ENCODE peak calls at places on chromosomes 7 and 10, in six cellular contexts. N, Z, D, V, S and F are unnamed samples.
A peak's percentile ranks its signal among the peaks of the same experiment; 100 is the strongest.

GRCh38 chr7:110987130-110987693 is 103.7 kb upstream of the LRRN3 start:
- DNase-seq in N (no peak), S (no peak), Z (no peak), V (no peak), D (no peak), F (no peak)

GRCh38 chr10:3119796-3120459 is 52.6 kb downstream of the PFKP start:
- DNase-seq in N (no peak), D (peak; percentile 7), V (peak; percentile 39), Z (no peak), S (no peak), F (no peak)

GRCh38 chr7:46932656-46933424 is 649.1 kb downstream of the TNS3 start:
- DNase-seq in Z (no peak), V (no peak), D (peak; percentile 52), N (peak; percentile 92), S (peak; percentile 55), F (peak; percentile 73)

GRCh38 chr10:10886861-10887539 is 130.7 kb upstream of the CELF2 start:
- DNase-seq in S (peak; percentile 55), V (peak; percentile 34), N (no peak), Z (no peak), D (no peak), F (no peak)

GRCh38 chr7:111740942-111741341 is 178.7 kb upstream of the IMMP2L start:
- DNase-seq in Z (no peak), N (no peak), D (no peak), S (no peak), V (no peak), F (no peak)

GRCh38 chr7:43869898-43870240 is 552 bp upstream of the MRPS24 start:
- DNase-seq in D (peak; percentile 87), V (no peak), S (peak; percentile 34), Z (no peak), N (peak; percentile 93), F (peak; percentile 80)

GRCh38 chr7:38186593-38187314 is 8.7 kb downstream of the STARD3NL start:
- DNase-seq in V (no peak), S (no peak), D (no peak), N (peak; percentile 62), Z (no peak), F (no peak)

GRCh38 chr10:86518781-86519180 is 2.8 kb downstream of the WAPL start:
- DNase-seq in Z (no peak), V (no peak), N (no peak), D (no peak), S (no peak), F (no peak)

GRCh38 chr7:78794101-78794500 is 659.4 kb downstream of the MAGI2 start:
- DNase-seq in S (no peak), N (no peak), Z (no peak), D (no peak), V (no peak), F (no peak)

GRCh38 chr10:86234553-86235270 is 131.9 kb downstream of the GRID1 start:
- DNase-seq in V (no peak), Z (no peak), D (no peak), N (no peak), S (no peak), F (no peak)

GRCh38 chr10:125105856-125106255 is 54.5 kb downstream of the CTBP2 start:
- DNase-seq in S (no peak), V (no peak), D (no peak), Z (no peak), N (no peak), F (no peak)

GRCh38 chr10:96967847-96968246 is 135.7 kb downstream of the LCOR start:
- DNase-seq in S (no peak), D (peak; percentile 12), Z (no peak), V (no peak), N (peak; percentile 18), F (no peak)

GRCh38 chr7:105782391-105783063 is 93.9 kb downstream of the ATXN7L1 start:
- DNase-seq in Z (no peak), D (peak; percentile 96), S (no peak), V (no peak), N (peak; percentile 91), F (no peak)

GRCh38 chr10:28253174-28253783 is 49.6 kb downstream of the MPP7 start:
- DNase-seq in D (no peak), S (no peak), V (no peak), Z (no peak), N (no peak), F (no peak)

GRCh38 chr10:111037868-111038267 is 39.0 kb upstream of the ADRA2A start:
- DNase-seq in S (no peak), D (peak; percentile 6), Z (no peak), V (no peak), N (no peak), F (no peak)

GRCh38 chr7:96354881-96355280 is 33.0 kb upstream of the SLC25A13 start:
- DNase-seq in Z (no peak), N (peak; percentile 3), V (no peak), D (no peak), S (no peak), F (no peak)

GRCh38 chr7:25820432-25821040 is 331.5 kb upstream of the NFE2L3 start:
- DNase-seq in Z (no peak), D (peak; percentile 42), V (no peak), S (peak; percentile 23), N (no peak), F (no peak)

GRCh38 chr10:119595134-119595714 is 1.5 kb downstream of the TIAL1 start:
- DNase-seq in Z (no peak), N (peak; percentile 60), D (peak; percentile 58), S (peak; percentile 54), V (no peak), F (no peak)

GRCh38 chr10:111107023-111107422 is 30.2 kb downstream of the ADRA2A start:
- DNase-seq in Z (no peak), D (no peak), N (no peak), V (no peak), S (no peak), F (no peak)

GRCh38 chr7:22001345-22002004 is 55.8 kb upstream of the CDCA7L start:
- DNase-seq in S (peak; percentile 58), V (peak; percentile 55), N (peak; percentile 71), D (peak; percentile 80), Z (peak; percentile 27), F (no peak)

GRCh38 chr7:34091330-34091917 is 186.1 kb downstream of the BMPER start:
- DNase-seq in D (peak; percentile 63), Z (no peak), N (peak; percentile 42), V (peak; percentile 51), S (peak; percentile 49), F (no peak)

GRCh38 chr10:91635401-91636400 is 2.8 kb upstream of the PPP1R3C start:
- DNase-seq in Z (peak; percentile 39), S (peak; percentile 88), V (peak; percentile 89), D (peak; percentile 81), N (peak; percentile 69), F (peak; percentile 80)

GRCh38 chr7:57225666-57226065 is 93.4 kb upstream of the ZNF479 start:
- DNase-seq in D (no peak), V (no peak), Z (no peak), N (no peak), S (no peak), F (no peak)

GRCh38 chr7:69283421-69283820 is 314.9 kb upstream of the AUTS2 start:
- DNase-seq in D (no peak), S (peak; percentile 35), N (no peak), V (no peak), Z (no peak), F (no peak)

GRCh38 chr10:67971311-67971710 is 86.9 kb downstream of the SIRT1 start:
- DNase-seq in Z (no peak), V (no peak), S (no peak), D (no peak), N (no peak), F (no peak)

GRCh38 chr10:67965456-67965855 is 81.0 kb downstream of the SIRT1 start:
- DNase-seq in D (no peak), S (no peak), N (no peak), Z (no peak), V (no peak), F (no peak)

DNA sequence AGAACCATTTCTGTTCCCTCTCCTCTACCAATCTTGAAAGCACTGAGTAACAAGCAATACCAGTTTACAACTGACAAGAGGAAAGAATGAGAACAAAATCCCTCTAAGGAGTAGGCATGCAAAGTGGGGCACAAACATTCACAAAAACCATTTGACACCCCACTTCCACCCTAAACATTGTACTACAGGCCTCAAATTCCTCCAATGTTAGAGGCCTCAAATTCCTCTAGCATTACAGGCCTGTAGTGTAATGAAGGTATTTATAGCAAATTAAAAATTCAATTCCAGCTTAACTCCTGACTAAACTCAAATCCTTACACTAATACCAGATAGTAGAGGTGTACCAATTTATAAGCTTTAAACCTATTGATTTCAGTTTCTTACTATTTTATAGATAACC is 85.4 kb downstream of the SIRT1 start:
- DNase-seq in Z (no peak), S (no peak), D (no peak), N (no peak), V (no peak), F (no peak)
- H3K27ac ChIP-seq in Z (no peak overlapping the region), S (no peak overlapping the region), D (no peak overlapping the region), N (no peak overlapping the region), V (no peak overlapping the region), F (no peak overlapping the region)

DNA sequence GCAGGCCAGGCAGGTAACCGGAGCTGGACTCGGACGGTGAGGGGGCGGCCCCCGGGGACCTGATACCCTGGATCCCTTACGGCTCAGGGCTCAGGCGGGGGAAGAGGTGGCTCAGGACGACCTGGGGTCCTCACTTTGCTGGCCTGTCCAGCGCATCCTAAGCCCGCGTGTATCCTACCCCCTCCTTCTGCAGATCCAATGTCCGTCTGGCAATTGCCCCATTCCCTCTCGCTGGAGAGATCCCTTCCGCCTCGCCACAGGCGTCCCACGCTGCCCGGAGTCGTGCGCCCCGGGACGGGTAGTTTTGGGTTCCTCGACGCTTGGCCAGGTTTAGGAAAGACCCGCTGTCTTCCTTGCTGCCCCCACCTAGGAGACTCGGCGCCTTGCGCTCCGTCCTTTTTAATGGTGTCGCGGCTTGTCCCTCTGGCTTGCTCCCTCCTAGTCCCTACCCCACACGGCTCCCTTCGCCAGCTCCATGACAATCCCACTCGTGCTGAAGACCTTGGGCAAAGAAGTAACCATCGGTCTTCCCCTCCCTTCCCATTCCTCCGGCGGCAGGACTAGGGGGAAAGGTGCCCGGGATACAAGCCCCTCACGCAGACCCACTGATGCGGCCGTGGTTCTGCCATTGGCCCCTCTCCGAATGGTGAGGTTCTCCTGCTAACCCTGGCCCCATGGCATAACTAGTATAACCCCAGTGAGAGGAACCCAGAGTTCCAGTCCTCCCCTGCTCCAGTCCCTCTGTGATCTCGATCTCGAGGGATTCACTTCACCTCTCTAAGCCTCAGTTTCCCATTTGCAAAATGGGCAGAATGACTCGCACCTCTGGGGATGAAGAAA is 170.3 kb downstream of the UBE2H start:
- DNase-seq in Z (no peak), V (no peak), S (no peak), N (no peak), D (no peak), F (no peak)
- H3K27me3 ChIP-seq in Z (peaks cover 69% of the 10 kb centered on the region), V (peaks cover 100% of the 10 kb centered on the region), S (peaks cover 86% of the 10 kb centered on the region), N (peaks cover 41% of the 10 kb centered on the region), D (no peaks in the 10 kb centered on the region), F (peaks cover 99% of the 10 kb centered on the region)

GRCh38 chr10:126123466-126123865 is 227.1 kb downstream of the FANK1 start:
- DNase-seq in S (no peak), Z (no peak), V (no peak), N (no peak), D (no peak), F (no peak)
- H3K4me3 ChIP-seq in S (no peak overlapping the region), Z (no peak overlapping the region), V (no peak overlapping the region), N (no peak overlapping the region), D (no peak overlapping the region), F (no peak overlapping the region)

GRCh38 chr10:18861382-18861781 is 187.2 kb upstream of the MALRD1 start:
- DNase-seq in S (no peak), Z (no peak), D (no peak), N (no peak), V (no peak), F (no peak)
- H3K27ac ChIP-seq in S (no peak overlapping the region), Z (no peak overlapping the region), D (no peak overlapping the region), N (no peak overlapping the region), V (no peak overlapping the region), F (no peak overlapping the region)